ENCODE peak calls at places on chromosome 3, in five cellular contexts. One of them, this sample, is unnamed.

GRCh38 chr3:114155370-114155821 is 23.5 kb downstream of the DRD3 start:
- DNase-seq in IMR-90: peak; percentile 30
- DNase-seq in H9: peak; percentile 73
- DNase-seq in H1: no peak
- DNase-seq in mesendoderm: peak; percentile 63
- DNase-seq in this sample: no peak

GRCh38 chr3:24019585-24019984 is 74.5 kb downstream of the NR1D2 start:
- DNase-seq in mesendoderm: no peak
- DNase-seq in H9: no peak
- DNase-seq in IMR-90: no peak
- DNase-seq in H1: no peak
- DNase-seq in this sample: no peak

GRCh38 chr3:8756671-8757070 is 12.7 kb downstream of the OXTR start:
- DNase-seq in H1: no peak
- DNase-seq in mesendoderm: peak; percentile 94
- DNase-seq in IMR-90: peak; percentile 29
- DNase-seq in H9: peak; percentile 28
- DNase-seq in this sample: no peak

GRCh38 chr3:172685331-172686214 is 25.3 kb downstream of the NCEH1 start:
- DNase-seq in IMR-90: peak; percentile 50
- DNase-seq in mesendoderm: no peak
- DNase-seq in H1: no peak
- DNase-seq in H9: no peak
- DNase-seq in this sample: no peak

GRCh38 chr3:134839422-134839821 is 44.4 kb downstream of the EPHB1 start:
- DNase-seq in mesendoderm: no peak
- DNase-seq in H9: no peak
- DNase-seq in IMR-90: no peak
- DNase-seq in H1: no peak
- DNase-seq in this sample: no peak

GRCh38 chr3:187799942-187800637 is 54.8 kb upstream of the BCL6 start:
- DNase-seq in IMR-90: peak; percentile 24
- DNase-seq in H9: no peak
- DNase-seq in H1: no peak
- DNase-seq in mesendoderm: no peak
- DNase-seq in this sample: no peak

GRCh38 chr3:106746286-106746685 is 631.0 kb upstream of the CCDC54 start:
- DNase-seq in H9: no peak
- DNase-seq in IMR-90: no peak
- DNase-seq in mesendoderm: no peak
- DNase-seq in H1: no peak
- DNase-seq in this sample: no peak

GRCh38 chr3:196694202-196694638 is 17.8 kb downstream of the CEP19 start:
- DNase-seq in IMR-90: peak; percentile 13
- DNase-seq in H9: no peak
- DNase-seq in H1: no peak
- DNase-seq in mesendoderm: no peak
- DNase-seq in this sample: no peak

GRCh38 chr3:126549861-126550487 is 8.8 kb downstream of the C3orf22 start:
- DNase-seq in H9: peak; percentile 28
- DNase-seq in IMR-90: no peak
- DNase-seq in H1: no peak
- DNase-seq in mesendoderm: no peak
- DNase-seq in this sample: no peak

GRCh38 chr3:57793737-57794187 is 37.7 kb downstream of the SLMAP start:
- DNase-seq in H1: no peak
- DNase-seq in IMR-90: peak; percentile 26
- DNase-seq in H9: no peak
- DNase-seq in mesendoderm: peak; percentile 27
- DNase-seq in this sample: no peak

GRCh38 chr3:46733026-46733800 is 15.5 kb upstream of the PRSS50 start:
- DNase-seq in IMR-90: no peak
- DNase-seq in H1: no peak
- DNase-seq in H9: peak; percentile 17
- DNase-seq in mesendoderm: peak; percentile 27
- DNase-seq in this sample: no peak

GRCh38 chr3:150737874-150738679 is 24.9 kb downstream of the SIAH2 start:
- DNase-seq in H1: no peak
- DNase-seq in H9: peak; percentile 57
- DNase-seq in mesendoderm: peak; percentile 95
- DNase-seq in IMR-90: peak; percentile 48
- DNase-seq in this sample: no peak

GRCh38 chr3:94525039-94525438 is 462.2 kb downstream of the NSUN3 start:
- DNase-seq in IMR-90: peak; percentile 13
- DNase-seq in H9: peak; percentile 28
- DNase-seq in mesendoderm: peak; percentile 18
- DNase-seq in H1: no peak
- DNase-seq in this sample: peak; percentile 12

GRCh38 chr3:177724020-177724638 is 526.8 kb upstream of the TBL1XR1 start:
- DNase-seq in H1: no peak
- DNase-seq in H9: no peak
- DNase-seq in IMR-90: no peak
- DNase-seq in mesendoderm: no peak
- DNase-seq in this sample: no peak

GRCh38 chr3:103056552-103056951 is 621.7 kb downstream of the ZPLD1 start:
- DNase-seq in mesendoderm: no peak
- DNase-seq in H9: no peak
- DNase-seq in H1: no peak
- DNase-seq in IMR-90: no peak
- DNase-seq in this sample: no peak

GRCh38 chr3:59320080-59320479 is 270.3 kb upstream of the CFAP20DC start:
- DNase-seq in H1: no peak
- DNase-seq in mesendoderm: peak; percentile 26
- DNase-seq in IMR-90: no peak
- DNase-seq in H9: no peak
- DNase-seq in this sample: peak; percentile 37

GRCh38 chr3:172595648-172596393 is 72.6 kb upstream of the TNFSF10 start:
- DNase-seq in H9: no peak
- DNase-seq in IMR-90: peak; percentile 40
- DNase-seq in mesendoderm: peak; percentile 52
- DNase-seq in H1: no peak
- DNase-seq in this sample: peak; percentile 11

GRCh38 chr3:557972-558371 is 361.4 kb downstream of the CHL1 start:
- DNase-seq in mesendoderm: no peak
- DNase-seq in H1: no peak
- DNase-seq in IMR-90: no peak
- DNase-seq in H9: no peak
- DNase-seq in this sample: no peak

GRCh38 chr3:154228561-154229216 is 95.6 kb downstream of the DHX36 start:
- DNase-seq in mesendoderm: peak; percentile 76
- DNase-seq in H9: no peak
- DNase-seq in H1: no peak
- DNase-seq in IMR-90: peak; percentile 51
- DNase-seq in this sample: no peak

GRCh38 chr3:88149146-88149515 is 628 bp upstream of the C3orf38 start:
- DNase-seq in H1: no peak
- DNase-seq in H9: no peak
- DNase-seq in mesendoderm: peak; percentile 54
- DNase-seq in IMR-90: peak; percentile 16
- DNase-seq in this sample: no peak

GRCh38 chr3:151856106-151856505 is 17.3 kb upstream of the SUCNR1 start:
- DNase-seq in mesendoderm: no peak
- DNase-seq in H9: no peak
- DNase-seq in IMR-90: no peak
- DNase-seq in H1: no peak
- DNase-seq in this sample: no peak

GRCh38 chr3:47485812-47486211 is 10.1 kb upstream of the SCAP start:
- DNase-seq in mesendoderm: no peak
- DNase-seq in IMR-90: peak; percentile 66
- DNase-seq in H1: no peak
- DNase-seq in H9: no peak
- DNase-seq in this sample: no peak

GRCh38 chr3:154971771-154972326 is 108.3 kb upstream of the MME start:
- DNase-seq in mesendoderm: peak; percentile 66
- DNase-seq in H1: no peak
- DNase-seq in IMR-90: peak; percentile 42
- DNase-seq in H9: no peak
- DNase-seq in this sample: no peak

GRCh38 chr3:194080913-194081800 is 54.8 kb upstream of the HES1 start:
- DNase-seq in H9: no peak
- DNase-seq in mesendoderm: no peak
- DNase-seq in H1: no peak
- DNase-seq in IMR-90: no peak
- DNase-seq in this sample: no peak

GRCh38 chr3:141797167-141797773 is 34.1 kb downstream of the GRK7 start:
- DNase-seq in mesendoderm: peak; percentile 95
- DNase-seq in H9: peak; percentile 85
- DNase-seq in H1: peak; percentile 63
- DNase-seq in IMR-90: peak; percentile 7
- DNase-seq in this sample: peak; percentile 83

GRCh38 chr3:195692781-195693427 is 27.9 kb upstream of the MUC20 start:
- DNase-seq in H1: no peak
- DNase-seq in H9: peak; percentile 19
- DNase-seq in mesendoderm: no peak
- DNase-seq in IMR-90: peak; percentile 52
- DNase-seq in this sample: no peak

GRCh38 chr3:30626443-30627181 is 20.2 kb downstream of the TGFBR2 start:
- DNase-seq in IMR-90: peak; percentile 76
- DNase-seq in mesendoderm: peak; percentile 46
- DNase-seq in H9: no peak
- DNase-seq in H1: no peak
- DNase-seq in this sample: no peak

GRCh38 chr3:125916376-125916978 is 52.5 kb upstream of the ROPN1B start:
- DNase-seq in IMR-90: peak; percentile 91
- DNase-seq in H1: peak; percentile 84
- DNase-seq in H9: peak; percentile 96
- DNase-seq in mesendoderm: peak; percentile 98
- DNase-seq in this sample: peak; percentile 94

GRCh38 chr3:10471337-10471721 is 34.1 kb downstream of the ATP2B2 start:
- DNase-seq in H9: no peak
- DNase-seq in IMR-90: peak; percentile 12
- DNase-seq in H1: no peak
- DNase-seq in mesendoderm: peak; percentile 52
- DNase-seq in this sample: peak; percentile 54

GRCh38 chr3:143951351-143951971 is 20.2 kb upstream of the DIPK2A start:
- DNase-seq in IMR-90: peak; percentile 46
- DNase-seq in mesendoderm: peak; percentile 63
- DNase-seq in H9: no peak
- DNase-seq in H1: no peak
- DNase-seq in this sample: peak; percentile 18

GRCh38 chr3:22141769-22142168 is 390.8 kb upstream of the ZNF385D start:
- DNase-seq in H1: no peak
- DNase-seq in IMR-90: no peak
- DNase-seq in H9: no peak
- DNase-seq in mesendoderm: no peak
- DNase-seq in this sample: no peak

GRCh38 chr3:22147161-22147560 is 396.2 kb upstream of the ZNF385D start:
- DNase-seq in H1: no peak
- DNase-seq in mesendoderm: no peak
- DNase-seq in IMR-90: no peak
- DNase-seq in H9: no peak
- DNase-seq in this sample: no peak
- H3K23ac ChIP-seq in H1: no peak overlapping the region
- H3K23ac ChIP-seq in mesendoderm: no peak overlapping the region
- H3K23ac ChIP-seq in IMR-90: no peak overlapping the region
- H3K23ac ChIP-seq in H9: no peak overlapping the region
- H3K23ac ChIP-seq in this sample: no peak overlapping the region

GRCh38 chr3:2024037-2024436 is 74.6 kb upstream of the CNTN4 start:
- DNase-seq in mesendoderm: no peak
- DNase-seq in IMR-90: no peak
- DNase-seq in H9: no peak
- DNase-seq in H1: no peak
- DNase-seq in this sample: no peak
- H3K23ac ChIP-seq in mesendoderm: no peak overlapping the region
- H3K23ac ChIP-seq in IMR-90: no peak overlapping the region
- H3K23ac ChIP-seq in H9: no peak overlapping the region
- H3K23ac ChIP-seq in H1: no peak overlapping the region
- H3K23ac ChIP-seq in this sample: no peak overlapping the region

DNA sequence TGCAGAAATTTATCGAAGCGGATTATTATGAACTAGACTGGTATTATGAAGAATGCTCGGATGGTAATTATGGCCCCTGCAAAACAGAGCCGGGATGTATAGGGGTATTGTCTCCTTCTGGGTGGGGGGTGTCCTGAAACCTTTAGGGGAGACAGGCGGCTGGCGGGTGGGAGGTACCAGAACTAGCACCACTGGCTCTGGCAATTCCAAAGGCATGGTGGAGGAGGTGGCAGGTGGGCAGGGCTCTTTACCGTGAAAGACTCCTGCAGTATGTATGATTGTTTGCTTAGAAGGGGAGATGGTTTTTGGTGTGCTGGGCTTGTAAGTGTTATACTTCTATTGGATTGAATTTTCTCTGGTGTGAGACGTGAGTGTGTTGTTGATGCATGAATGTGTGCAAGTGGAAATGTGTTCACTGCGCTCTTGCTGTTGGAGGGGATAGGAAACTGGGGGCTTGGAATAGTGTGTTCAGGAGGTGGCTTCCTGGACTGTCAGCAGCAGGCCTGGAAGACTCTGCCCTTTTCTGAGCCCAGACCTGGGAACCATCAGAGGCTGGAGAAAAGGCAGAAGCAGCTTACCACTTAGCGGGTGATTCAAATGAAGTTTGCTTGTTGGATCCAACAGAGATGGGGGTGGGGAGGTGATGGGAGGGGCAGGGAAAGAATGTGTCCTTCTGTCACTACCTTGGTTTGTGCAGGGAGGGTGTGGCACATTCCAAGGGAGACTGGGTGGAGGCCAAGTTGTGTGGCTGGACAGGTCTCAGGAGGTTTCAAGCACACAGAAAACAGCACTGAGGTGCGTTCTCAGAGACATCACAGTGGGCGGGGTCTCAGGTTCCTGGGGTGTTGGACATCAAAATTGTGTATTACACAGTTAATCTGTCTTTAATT is 58.6 kb downstream of the TRAK1 start:
- DNase-seq in H1: no peak
- DNase-seq in IMR-90: no peak
- DNase-seq in mesendoderm: peak; percentile 79
- DNase-seq in H9: no peak
- DNase-seq in this sample: no peak
- H3K23ac ChIP-seq in H1: no peak overlapping the region
- H3K23ac ChIP-seq in IMR-90: no peak overlapping the region
- H3K23ac ChIP-seq in mesendoderm: no peak overlapping the region
- H3K23ac ChIP-seq in H9: no peak overlapping the region
- H3K23ac ChIP-seq in this sample: no peak overlapping the region

DNA sequence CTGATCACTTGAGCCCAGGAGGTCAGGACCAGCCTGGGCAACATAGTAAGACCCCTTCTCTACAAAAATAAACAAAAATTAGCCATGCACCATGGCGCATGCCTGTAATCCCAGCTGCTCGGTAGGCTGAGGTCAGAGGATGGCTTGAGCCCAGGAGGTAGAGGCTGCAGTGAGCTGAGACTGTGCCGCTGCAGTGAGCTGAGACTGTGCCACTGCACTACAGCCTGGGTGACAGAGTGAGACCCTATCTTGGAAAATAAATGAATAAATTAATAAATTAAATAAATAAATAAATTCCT is 10.8 kb downstream of the SHISA5 start:
- DNase-seq in H9: no peak
- DNase-seq in IMR-90: no peak
- DNase-seq in H1: no peak
- DNase-seq in mesendoderm: no peak
- DNase-seq in this sample: no peak
- H3K23ac ChIP-seq in H9: no peak overlapping the region
- H3K23ac ChIP-seq in IMR-90: no peak overlapping the region
- H3K23ac ChIP-seq in H1: no peak overlapping the region
- H3K23ac ChIP-seq in mesendoderm: no peak overlapping the region
- H3K23ac ChIP-seq in this sample: no peak overlapping the region

GRCh38 chr3:71045917-71046282 is 537.6 kb downstream of the FOXP1 start:
- DNase-seq in H1: no peak
- DNase-seq in IMR-90: no peak
- DNase-seq in H9: no peak
- DNase-seq in mesendoderm: no peak
- DNase-seq in this sample: no peak
- H3K23ac ChIP-seq in H1: no peak overlapping the region
- H3K23ac ChIP-seq in IMR-90: peak overlapping the region; percentile 46
- H3K23ac ChIP-seq in H9: no peak overlapping the region
- H3K23ac ChIP-seq in mesendoderm: no peak overlapping the region
- H3K23ac ChIP-seq in this sample: no peak overlapping the region

This sample was measured in neuronal stem cell.